ENCODE peak calls at places on chromosomes 12 and 14, in nine cellular contexts. Q is endothelial cell of umbilical vein, W is GM23338, M is SK-N-SH, Z is H1, O is H9, N is neural progenitor cell, F is IMR-90, T is keratinocyte. V is an unnamed sample.

GRCh38 chr12:73863541-73863940 is 674.1 kb upstream of the ATXN7L3B start:
- DNase-seq in Q (peak; percentile 68), W (no peak), M (no peak), Z (no peak), O (no peak), N (no peak), F (no peak), T (peak; percentile 13), V (no peak)

GRCh38 chr12:32443491-32443890 is 44.1 kb downstream of the FGD4 start:
- DNase-seq in Q (no peak), W (no peak), M (no peak), Z (no peak), O (no peak), N (no peak), F (no peak), T (no peak), V (no peak)

GRCh38 chr12:107759410-107759809 is 1.5 kb downstream of the PRDM4 start:
- DNase-seq in Q (peak; percentile 65), W (no peak), M (no peak), Z (no peak), O (no peak), N (peak; percentile 43), F (peak; percentile 90), T (peak; percentile 48), V (peak; percentile 63)

GRCh38 chr14:101948666-101949205 is 15.6 kb upstream of the DYNC1H1 start:
- DNase-seq in Q (no peak), W (peak; percentile 12), M (no peak), Z (no peak), O (no peak), N (peak; percentile 40), F (no peak), T (no peak), V (no peak)

GRCh38 chr14:51490205-51490604 is 161.5 kb upstream of the FRMD6 start:
- DNase-seq in Q (no peak), W (no peak), M (no peak), Z (no peak), O (no peak), N (no peak), F (peak; percentile 83), T (no peak), V (no peak)

GRCh38 chr14:89473979-89474378 is 56.9 kb upstream of the FOXN3 start:
- DNase-seq in Q (no peak), W (no peak), M (peak; percentile 45), Z (no peak), O (no peak), N (no peak), F (peak; percentile 92), T (no peak), V (no peak)

GRCh38 chr12:97312570-97313135 is 150.0 kb upstream of the RMST start:
- DNase-seq in Q (no peak), W (peak; percentile 79), M (no peak), Z (no peak), O (peak; percentile 45), N (no peak), F (no peak), T (no peak), V (no peak)

GRCh38 chr12:66915312-66915904 is 236.5 kb upstream of the GRIP1 start:
- DNase-seq in Q (no peak), W (no peak), M (no peak), Z (no peak), O (no peak), N (peak; percentile 66), F (no peak), T (no peak), V (no peak)

GRCh38 chr14:99430491-99430890 is 50.2 kb downstream of the SETD3 start:
- DNase-seq in Q (peak; percentile 13), W (peak; percentile 80), M (no peak), Z (no peak), O (peak; percentile 69), N (peak; percentile 43), F (no peak), T (no peak), V (peak; percentile 92)

GRCh38 chr12:51048601-51049369 is 658 bp downstream of the LETMD1 start:
- DNase-seq in Q (no peak), W (no peak), M (peak; percentile 27), Z (no peak), O (no peak), N (peak; percentile 17), F (no peak), T (no peak), V (peak; percentile 59)

GRCh38 chr14:52048641-52049204 is 20.1 kb downstream of the NID2 start:
- DNase-seq in Q (no peak), W (peak; percentile 7), M (no peak), Z (no peak), O (no peak), N (no peak), F (no peak), T (no peak), V (no peak)

GRCh38 chr12:102061096-102061555 is 665 bp downstream of the WASHC3 start:
- DNase-seq in Q (peak; percentile 44), W (no peak), M (no peak), Z (no peak), O (no peak), N (no peak), F (peak; percentile 1), T (no peak), V (peak; percentile 54)

GRCh38 chr14:95140060-95140858 is 17.1 kb downstream of the DICER1 start:
- DNase-seq in Q (no peak), W (no peak), M (no peak), Z (no peak), O (no peak), N (no peak), F (peak; percentile 58), T (no peak), V (peak; percentile 78)

GRCh38 chr14:100438678-100439592 is 115.8 kb downstream of the SLC25A47 start:
- DNase-seq in Q (peak; percentile 6), W (no peak), M (no peak), Z (no peak), O (no peak), N (no peak), F (peak; percentile 89), T (peak; percentile 93), V (no peak)

GRCh38 chr14:101001311-101002069 is 98.0 kb upstream of the RTL1 start:
- DNase-seq in Q (no peak), W (no peak), M (no peak), Z (no peak), O (no peak), N (no peak), F (peak; percentile 89), T (no peak), V (peak; percentile 16)

GRCh38 chr14:74126315-74126714 is 41.6 kb downstream of the LIN52 start:
- DNase-seq in Q (no peak), W (no peak), M (no peak), Z (no peak), O (no peak), N (no peak), F (no peak), T (no peak), V (no peak)

GRCh38 chr12:70831538-70831937 is 89.0 kb downstream of the PTPRR start:
- DNase-seq in Q (no peak), W (no peak), M (no peak), Z (no peak), O (no peak), N (peak; percentile 17), F (peak; percentile 4), T (peak; percentile 7), V (no peak)

GRCh38 chr12:96063046-96063445 is 27.7 kb upstream of the LTA4H start:
- DNase-seq in Q (peak; percentile 41), W (no peak), M (peak; percentile 37), Z (no peak), O (no peak), N (no peak), F (peak; percentile 25), T (no peak), V (peak; percentile 53)

GRCh38 chr12:27710592-27711311 is at the start of gene MRPS35:
- DNase-seq in Q (peak; percentile 94), W (peak; percentile 88), M (peak; percentile 91), Z (peak; percentile 60), O (peak; percentile 91), N (peak; percentile 85), F (peak; percentile 94), T (peak; percentile 36), V (peak; percentile 96)

GRCh38 chr12:27711312-27711682 is 665 bp downstream of the MRPS35 start:
- DNase-seq in Q (no peak), W (peak; percentile 33), M (no peak), Z (no peak), O (no peak), N (no peak), F (no peak), T (no peak), V (peak; percentile 77)

GRCh38 chr12:27707216-27707615 is 3.4 kb upstream of the MRPS35 start:
- DNase-seq in Q (no peak), W (no peak), M (no peak), Z (no peak), O (no peak), N (no peak), F (no peak), T (no peak), V (no peak)

GRCh38 chr12:27709932-27710591 is 570 bp upstream of the MRPS35 start:
- DNase-seq in Q (peak; percentile 75), W (no peak), M (no peak), Z (no peak), O (no peak), N (no peak), F (peak; percentile 61), T (no peak), V (no peak)

GRCh38 chr12:27709212-27709931 is 1.3 kb upstream of the MRPS35 start:
- DNase-seq in Q (no peak), W (no peak), M (no peak), Z (no peak), O (no peak), N (no peak), F (no peak), T (no peak), V (no peak)
- H2AFZ ChIP-seq in Q (peak overlapping the region; percentile 12), W (peak overlapping the region; percentile 86), M (peak overlapping the region; percentile 93), Z (no peak overlapping the region), O (no peak overlapping the region), N (no peak overlapping the region), F (peak overlapping the region; percentile 9), T (peak overlapping the region; percentile 100), V (no peak overlapping the region)

GRCh38 chr12:48119834-48120195 is 651 bp downstream of the PFKM start:
- DNase-seq in Q (no peak), W (peak; percentile 6), M (peak; percentile 30), Z (no peak), O (no peak), N (peak; percentile 32), F (peak; percentile 41), T (no peak), V (no peak)
- H2AFZ ChIP-seq in Q (peak overlapping the region; percentile 94), W (peak overlapping the region; percentile 80), M (peak overlapping the region; percentile 85), Z (no peak overlapping the region), O (no peak overlapping the region), N (no peak overlapping the region), F (peak overlapping the region; percentile 94), T (peak overlapping the region; percentile 97), V (no peak overlapping the region)

GRCh38 chr14:49972199-49972671 is 79.4 kb downstream of the ARF6 start:
- DNase-seq in Q (peak; percentile 90), W (no peak), M (no peak), Z (no peak), O (no peak), N (no peak), F (peak; percentile 74), T (peak; percentile 79), V (peak; percentile 71)
- H2AFZ ChIP-seq in Q (peak overlapping the region; percentile 11), W (peak overlapping the region; percentile 77), M (peak overlapping the region; percentile 30), Z (peak overlapping the region; percentile 25), O (no peak overlapping the region), N (no peak overlapping the region), F (peak overlapping the region; percentile 62), T (peak overlapping the region; percentile 14), V (peak overlapping the region; percentile 3)

DNA sequence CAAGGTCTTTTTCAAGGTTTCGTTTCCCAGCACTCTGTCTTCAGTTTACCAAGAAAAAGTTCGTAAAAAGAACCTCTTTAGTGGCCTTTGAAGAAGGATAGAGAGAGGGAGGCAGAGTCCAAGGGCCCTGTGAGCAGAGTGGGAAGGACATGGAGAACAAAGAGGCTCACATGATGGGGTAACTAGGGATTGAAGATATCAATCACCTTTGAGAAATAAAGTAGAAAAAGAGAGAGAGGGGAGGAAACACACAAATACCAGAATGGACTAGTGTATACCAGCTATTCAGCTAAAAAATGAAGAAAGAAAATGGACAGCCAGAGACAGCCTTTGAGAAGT is 82.3 kb downstream of the SPTSSA start:
- DNase-seq in Q (no peak), W (no peak), M (no peak), Z (no peak), O (no peak), N (no peak), F (no peak), T (no peak), V (peak; percentile 35)
- H2AFZ ChIP-seq in Q (no peak overlapping the region), W (no peak overlapping the region), M (no peak overlapping the region), Z (peak overlapping the region; percentile 93), O (no peak overlapping the region), N (no peak overlapping the region), F (no peak overlapping the region), T (peak overlapping the region; percentile 16), V (no peak overlapping the region)

V was measured in Karpas-422.